ENCODE peak calls at places on chromosome 7, in four cellular contexts. One of them, this sample, is unnamed.

GRCh38 chr7:68529221-68529620 is 1069.1 kb upstream of the AUTS2 start:
- DNase-seq in brain microvascular endothelial cell: no peak
- DNase-seq in MM.1S: peak; percentile 57
- DNase-seq in H9: peak; percentile 37
- DNase-seq in this sample: peak; percentile 85

GRCh38 chr7:90459888-90460287 is 9.6 kb upstream of the PTTG1IP2 start:
- DNase-seq in brain microvascular endothelial cell: no peak
- DNase-seq in MM.1S: no peak
- DNase-seq in H9: no peak
- DNase-seq in this sample: no peak

GRCh38 chr7:111756687-111757178 is 194.4 kb upstream of the IMMP2L start:
- DNase-seq in brain microvascular endothelial cell: no peak
- DNase-seq in MM.1S: no peak
- DNase-seq in H9: peak; percentile 74
- DNase-seq in this sample: peak; percentile 60

GRCh38 chr7:123440202-123440601 is 94.2 kb downstream of the IQUB start:
- DNase-seq in H9: peak; percentile 74
- DNase-seq in brain microvascular endothelial cell: no peak
- DNase-seq in MM.1S: no peak
- DNase-seq in this sample: no peak

GRCh38 chr7:155277385-155277994 is 20.2 kb upstream of the INSIG1 start:
- DNase-seq in H9: no peak
- DNase-seq in MM.1S: no peak
- DNase-seq in brain microvascular endothelial cell: no peak
- DNase-seq in this sample: no peak

GRCh38 chr7:22551768-22552513 is 52.0 kb upstream of the STEAP1B start:
- DNase-seq in MM.1S: no peak
- DNase-seq in H9: no peak
- DNase-seq in brain microvascular endothelial cell: no peak
- DNase-seq in this sample: no peak

GRCh38 chr7:66899552-66900280 is 21.3 kb upstream of the TMEM248 start:
- DNase-seq in brain microvascular endothelial cell: no peak
- DNase-seq in MM.1S: no peak
- DNase-seq in H9: no peak
- DNase-seq in this sample: no peak

GRCh38 chr7:66500087-66500486 is 128.6 kb upstream of the KCTD7 start:
- DNase-seq in H9: no peak
- DNase-seq in brain microvascular endothelial cell: no peak
- DNase-seq in MM.1S: no peak
- DNase-seq in this sample: no peak

GRCh38 chr7:5838771-5839170 is 41.8 kb upstream of the OCM start:
- DNase-seq in MM.1S: no peak
- DNase-seq in brain microvascular endothelial cell: no peak
- DNase-seq in H9: no peak
- DNase-seq in this sample: no peak

GRCh38 chr7:53070883-53071282 is 35.5 kb downstream of the POM121L12 start:
- DNase-seq in H9: no peak
- DNase-seq in brain microvascular endothelial cell: no peak
- DNase-seq in MM.1S: no peak
- DNase-seq in this sample: no peak

GRCh38 chr7:99362801-99363200 is 11.7 kb upstream of the ARPC1B start:
- DNase-seq in H9: no peak
- DNase-seq in brain microvascular endothelial cell: peak; percentile 84
- DNase-seq in MM.1S: no peak
- DNase-seq in this sample: no peak

GRCh38 chr7:101933685-101934084 is 116.3 kb downstream of the CUX1 start:
- DNase-seq in MM.1S: no peak
- DNase-seq in brain microvascular endothelial cell: no peak
- DNase-seq in H9: no peak
- DNase-seq in this sample: no peak

GRCh38 chr7:101936612-101937231 is 119.3 kb downstream of the CUX1 start:
- DNase-seq in H9: peak; percentile 93
- DNase-seq in brain microvascular endothelial cell: no peak
- DNase-seq in MM.1S: no peak
- DNase-seq in this sample: peak; percentile 28

GRCh38 chr7:101934618-101935017 is 117.2 kb downstream of the CUX1 start:
- DNase-seq in brain microvascular endothelial cell: no peak
- DNase-seq in MM.1S: no peak
- DNase-seq in H9: no peak
- DNase-seq in this sample: no peak

GRCh38 chr7:101936223-101936611 is 118.8 kb downstream of the CUX1 start:
- DNase-seq in brain microvascular endothelial cell: no peak
- DNase-seq in MM.1S: no peak
- DNase-seq in H9: peak; percentile 73
- DNase-seq in this sample: no peak

DNA sequence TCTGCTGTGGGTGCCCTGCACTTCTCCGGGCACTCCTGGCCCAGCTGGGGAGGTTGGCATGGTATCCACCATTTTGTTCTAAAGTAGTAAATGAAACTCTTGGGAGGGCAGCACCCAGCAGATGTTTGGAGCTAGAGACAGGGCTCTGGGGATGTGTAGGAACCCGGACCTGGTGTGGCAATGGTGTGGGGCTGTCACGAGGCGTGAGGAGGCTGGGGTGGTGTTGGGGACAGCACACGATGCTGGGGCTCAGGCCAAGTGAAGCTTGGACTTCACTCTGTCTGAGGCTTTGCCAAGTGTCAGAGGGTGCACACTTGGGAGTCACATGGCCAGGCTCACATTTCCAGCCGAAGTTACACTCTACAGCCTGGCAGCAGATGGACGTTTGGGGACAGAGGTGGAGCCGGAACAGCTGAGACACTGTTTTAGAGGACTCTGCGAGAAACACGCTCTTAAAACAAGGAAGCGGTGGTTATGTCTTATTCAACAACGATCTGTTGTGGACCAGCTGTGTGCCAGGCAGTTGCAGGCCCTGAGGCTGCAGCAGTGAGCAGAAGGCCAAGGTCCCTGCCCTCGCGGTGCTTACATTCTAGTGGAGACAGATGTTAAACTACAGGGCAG is 118.2 kb downstream of the CUX1 start:
- DNase-seq in brain microvascular endothelial cell: no peak
- DNase-seq in MM.1S: no peak
- DNase-seq in H9: no peak
- DNase-seq in this sample: no peak
- H3K27ac ChIP-seq in brain microvascular endothelial cell: no peak overlapping the region
- H3K27ac ChIP-seq in MM.1S: no peak overlapping the region
- H3K27ac ChIP-seq in H9: peak overlapping the region; percentile 81
- H3K27ac ChIP-seq in this sample: peak overlapping the region; percentile 62

DNA sequence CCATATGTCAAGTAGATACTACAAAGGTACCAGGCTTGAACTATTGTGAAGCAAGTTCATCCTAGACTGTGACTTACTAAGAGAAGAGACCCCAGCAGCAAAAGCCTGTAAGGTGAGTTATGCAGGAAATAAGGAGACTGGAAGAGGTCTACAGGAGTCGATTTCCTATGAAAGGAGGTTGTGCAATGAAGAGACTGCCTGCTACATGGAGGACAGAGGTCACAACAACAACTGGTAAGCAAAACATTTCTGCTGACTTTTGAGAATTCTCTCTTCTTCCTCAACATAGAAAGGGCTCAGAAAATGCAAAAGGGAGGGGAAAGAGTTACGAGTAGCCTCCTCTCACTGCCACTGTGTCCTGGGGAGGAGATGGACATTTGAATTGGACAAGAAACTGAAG is 42.4 kb downstream of the PDK4 start:
- DNase-seq in H9: no peak
- DNase-seq in brain microvascular endothelial cell: no peak
- DNase-seq in MM.1S: no peak
- DNase-seq in this sample: no peak
- TF ChIP-seq CTCF in H9: no peak
- TF ChIP-seq CTCF in brain microvascular endothelial cell: no peak
- TF ChIP-seq CTCF in MM.1S: no peak
- TF ChIP-seq CTCF in this sample: no peak

GRCh38 chr7:27689878-27690164 is 27.1 kb upstream of the HIBADH start:
- DNase-seq in MM.1S: no peak
- DNase-seq in brain microvascular endothelial cell: no peak
- DNase-seq in H9: no peak
- DNase-seq in this sample: no peak
- H3K27ac ChIP-seq in MM.1S: no peak overlapping the region
- H3K27ac ChIP-seq in brain microvascular endothelial cell: no peak overlapping the region
- H3K27ac ChIP-seq in H9: no peak overlapping the region
- H3K27ac ChIP-seq in this sample: no peak overlapping the region

GRCh38 chr7:51601461-51601860 is 284.9 kb upstream of the COBL start:
- DNase-seq in brain microvascular endothelial cell: no peak
- DNase-seq in H9: no peak
- DNase-seq in MM.1S: no peak
- DNase-seq in this sample: no peak
- TF ChIP-seq CTCF in brain microvascular endothelial cell: no peak
- TF ChIP-seq CTCF in H9: no peak
- TF ChIP-seq CTCF in MM.1S: no peak
- TF ChIP-seq CTCF in this sample: no peak

GRCh38 chr7:25754333-25754732 is 397.7 kb upstream of the NFE2L3 start:
- DNase-seq in MM.1S: no peak
- DNase-seq in brain microvascular endothelial cell: no peak
- DNase-seq in H9: no peak
- DNase-seq in this sample: peak; percentile 55
- H3K27ac ChIP-seq in MM.1S: no peak overlapping the region
- H3K27ac ChIP-seq in brain microvascular endothelial cell: no peak overlapping the region
- H3K27ac ChIP-seq in H9: no peak overlapping the region
- H3K27ac ChIP-seq in this sample: peak overlapping the region; percentile 32

GRCh38 chr7:119197872-119198527 is 973.5 kb downstream of the ANKRD7 start:
- DNase-seq in H9: peak; percentile 68
- DNase-seq in MM.1S: peak; percentile 76
- DNase-seq in brain microvascular endothelial cell: peak; percentile 64
- DNase-seq in this sample: peak; percentile 79
- TF ChIP-seq CTCF in H9: peak; percentile 83
- TF ChIP-seq CTCF in MM.1S: peak; percentile 95
- TF ChIP-seq CTCF in brain microvascular endothelial cell: peak; percentile 84
- TF ChIP-seq CTCF in this sample: peak; percentile 73

This sample was measured in testis.